ENCODE peak calls at places on chromosomes 3 and 15, in eight cellular contexts. One of them, this sample, is unnamed.

GRCh38 chr3:154040283-154040682 is 80.9 kb upstream of the ARHGEF26 start:
- DNase-seq in PC-9: no peak
- DNase-seq in aorta: no peak
- DNase-seq in SW480: peak; percentile 29
- DNase-seq in tibial artery: no peak
- DNase-seq in RPMI8226: peak; percentile 19
- DNase-seq in fibroblast of lung: peak; percentile 23
- DNase-seq in stimulated activated CD8-positive, alpha-beta memory T cell treated with anti-CD3 and anti-CD28 coated beads, Interleukin-2, amount 100 ng/mL, for 48 hours: no peak
- DNase-seq in this sample: no peak

GRCh38 chr3:71447197-71447596 is 136.3 kb downstream of the FOXP1 start:
- DNase-seq in PC-9: no peak
- DNase-seq in aorta: no peak
- DNase-seq in SW480: no peak
- DNase-seq in tibial artery: no peak
- DNase-seq in RPMI8226: no peak
- DNase-seq in fibroblast of lung: no peak
- DNase-seq in stimulated activated CD8-positive, alpha-beta memory T cell treated with anti-CD3 and anti-CD28 coated beads, Interleukin-2, amount 100 ng/mL, for 48 hours: no peak
- DNase-seq in this sample: no peak

GRCh38 chr3:4735243-4735642 is 242.1 kb downstream of the ITPR1 start:
- DNase-seq in PC-9: no peak
- DNase-seq in aorta: no peak
- DNase-seq in SW480: no peak
- DNase-seq in tibial artery: no peak
- DNase-seq in RPMI8226: no peak
- DNase-seq in fibroblast of lung: no peak
- DNase-seq in stimulated activated CD8-positive, alpha-beta memory T cell treated with anti-CD3 and anti-CD28 coated beads, Interleukin-2, amount 100 ng/mL, for 48 hours: no peak
- DNase-seq in this sample: no peak

GRCh38 chr15:29312387-29312786 is 42.8 kb upstream of the NSMCE3 start:
- DNase-seq in PC-9: no peak
- DNase-seq in aorta: no peak
- DNase-seq in SW480: no peak
- DNase-seq in tibial artery: no peak
- DNase-seq in RPMI8226: no peak
- DNase-seq in fibroblast of lung: peak; percentile 58
- DNase-seq in stimulated activated CD8-positive, alpha-beta memory T cell treated with anti-CD3 and anti-CD28 coated beads, Interleukin-2, amount 100 ng/mL, for 48 hours: no peak
- DNase-seq in this sample: no peak

GRCh38 chr3:147384210-147385058 is 21.9 kb downstream of the ZIC4 start:
- DNase-seq in PC-9: no peak
- DNase-seq in aorta: no peak
- DNase-seq in SW480: no peak
- DNase-seq in tibial artery: no peak
- DNase-seq in RPMI8226: no peak
- DNase-seq in fibroblast of lung: no peak
- DNase-seq in stimulated activated CD8-positive, alpha-beta memory T cell treated with anti-CD3 and anti-CD28 coated beads, Interleukin-2, amount 100 ng/mL, for 48 hours: no peak
- DNase-seq in this sample: no peak

GRCh38 chr3:9395570-9396300 is 1.7 kb upstream of the SETD5 start:
- DNase-seq in PC-9: no peak
- DNase-seq in aorta: no peak
- DNase-seq in SW480: no peak
- DNase-seq in tibial artery: no peak
- DNase-seq in RPMI8226: no peak
- DNase-seq in fibroblast of lung: no peak
- DNase-seq in stimulated activated CD8-positive, alpha-beta memory T cell treated with anti-CD3 and anti-CD28 coated beads, Interleukin-2, amount 100 ng/mL, for 48 hours: no peak
- DNase-seq in this sample: no peak

GRCh38 chr15:34828145-34828911 is 33.0 kb upstream of the ACTC1 start:
- DNase-seq in PC-9: no peak
- DNase-seq in aorta: no peak
- DNase-seq in SW480: no peak
- DNase-seq in tibial artery: no peak
- DNase-seq in RPMI8226: no peak
- DNase-seq in fibroblast of lung: no peak
- DNase-seq in stimulated activated CD8-positive, alpha-beta memory T cell treated with anti-CD3 and anti-CD28 coated beads, Interleukin-2, amount 100 ng/mL, for 48 hours: no peak
- DNase-seq in this sample: no peak

GRCh38 chr3:57052662-57053061 is 7.8 kb upstream of the SPATA12 start:
- DNase-seq in PC-9: no peak
- DNase-seq in aorta: no peak
- DNase-seq in SW480: no peak
- DNase-seq in tibial artery: no peak
- DNase-seq in RPMI8226: no peak
- DNase-seq in fibroblast of lung: no peak
- DNase-seq in stimulated activated CD8-positive, alpha-beta memory T cell treated with anti-CD3 and anti-CD28 coated beads, Interleukin-2, amount 100 ng/mL, for 48 hours: no peak
- DNase-seq in this sample: no peak

GRCh38 chr3:59267021-59267420 is 217.2 kb upstream of the CFAP20DC start:
- DNase-seq in PC-9: no peak
- DNase-seq in aorta: no peak
- DNase-seq in SW480: no peak
- DNase-seq in tibial artery: no peak
- DNase-seq in RPMI8226: no peak
- DNase-seq in fibroblast of lung: no peak
- DNase-seq in stimulated activated CD8-positive, alpha-beta memory T cell treated with anti-CD3 and anti-CD28 coated beads, Interleukin-2, amount 100 ng/mL, for 48 hours: no peak
- DNase-seq in this sample: no peak

GRCh38 chr3:11603628-11604027 is 40.1 kb downstream of the VGLL4 start:
- DNase-seq in PC-9: no peak
- DNase-seq in aorta: peak; percentile 82
- DNase-seq in SW480: no peak
- DNase-seq in tibial artery: peak; percentile 86
- DNase-seq in RPMI8226: no peak
- DNase-seq in fibroblast of lung: peak; percentile 94
- DNase-seq in stimulated activated CD8-positive, alpha-beta memory T cell treated with anti-CD3 and anti-CD28 coated beads, Interleukin-2, amount 100 ng/mL, for 48 hours: no peak
- DNase-seq in this sample: no peak

GRCh38 chr3:75042941-75043340 is 428.5 kb upstream of the CNTN3 start:
- DNase-seq in PC-9: no peak
- DNase-seq in aorta: no peak
- DNase-seq in SW480: no peak
- DNase-seq in tibial artery: no peak
- DNase-seq in RPMI8226: no peak
- DNase-seq in fibroblast of lung: no peak
- DNase-seq in stimulated activated CD8-positive, alpha-beta memory T cell treated with anti-CD3 and anti-CD28 coated beads, Interleukin-2, amount 100 ng/mL, for 48 hours: no peak
- DNase-seq in this sample: no peak

GRCh38 chr3:78978037-78978436 is 789.8 kb downstream of the ROBO1 start:
- DNase-seq in PC-9: no peak
- DNase-seq in aorta: no peak
- DNase-seq in SW480: peak; percentile 25
- DNase-seq in tibial artery: no peak
- DNase-seq in RPMI8226: no peak
- DNase-seq in fibroblast of lung: peak; percentile 57
- DNase-seq in stimulated activated CD8-positive, alpha-beta memory T cell treated with anti-CD3 and anti-CD28 coated beads, Interleukin-2, amount 100 ng/mL, for 48 hours: no peak
- DNase-seq in this sample: no peak

GRCh38 chr3:57910988-57911387 is 97.2 kb upstream of the FLNB start:
- DNase-seq in PC-9: peak; percentile 16
- DNase-seq in aorta: no peak
- DNase-seq in SW480: peak; percentile 58
- DNase-seq in tibial artery: no peak
- DNase-seq in RPMI8226: peak; percentile 32
- DNase-seq in fibroblast of lung: peak; percentile 40
- DNase-seq in stimulated activated CD8-positive, alpha-beta memory T cell treated with anti-CD3 and anti-CD28 coated beads, Interleukin-2, amount 100 ng/mL, for 48 hours: no peak
- DNase-seq in this sample: no peak

GRCh38 chr3:127038476-127038875 is 55.6 kb downstream of the PLXNA1 start:
- DNase-seq in PC-9: no peak
- DNase-seq in aorta: peak; percentile 57
- DNase-seq in SW480: no peak
- DNase-seq in tibial artery: peak; percentile 55
- DNase-seq in RPMI8226: no peak
- DNase-seq in fibroblast of lung: no peak
- DNase-seq in stimulated activated CD8-positive, alpha-beta memory T cell treated with anti-CD3 and anti-CD28 coated beads, Interleukin-2, amount 100 ng/mL, for 48 hours: no peak
- DNase-seq in this sample: no peak

GRCh38 chr3:187830181-187830580 is 84.9 kb upstream of the BCL6 start:
- DNase-seq in PC-9: no peak
- DNase-seq in aorta: no peak
- DNase-seq in SW480: no peak
- DNase-seq in tibial artery: no peak
- DNase-seq in RPMI8226: no peak
- DNase-seq in fibroblast of lung: no peak
- DNase-seq in stimulated activated CD8-positive, alpha-beta memory T cell treated with anti-CD3 and anti-CD28 coated beads, Interleukin-2, amount 100 ng/mL, for 48 hours: no peak
- DNase-seq in this sample: no peak

GRCh38 chr15:42832577-42832976 is 88.0 kb downstream of the TTBK2 start:
- DNase-seq in PC-9: peak; percentile 28
- DNase-seq in aorta: no peak
- DNase-seq in SW480: peak; percentile 28
- DNase-seq in tibial artery: no peak
- DNase-seq in RPMI8226: no peak
- DNase-seq in fibroblast of lung: peak; percentile 65
- DNase-seq in stimulated activated CD8-positive, alpha-beta memory T cell treated with anti-CD3 and anti-CD28 coated beads, Interleukin-2, amount 100 ng/mL, for 48 hours: no peak
- DNase-seq in this sample: no peak

GRCh38 chr3:104133630-104134029 is 1233.1 kb upstream of the ALCAM start:
- DNase-seq in PC-9: no peak
- DNase-seq in aorta: no peak
- DNase-seq in SW480: no peak
- DNase-seq in tibial artery: no peak
- DNase-seq in RPMI8226: no peak
- DNase-seq in fibroblast of lung: no peak
- DNase-seq in stimulated activated CD8-positive, alpha-beta memory T cell treated with anti-CD3 and anti-CD28 coated beads, Interleukin-2, amount 100 ng/mL, for 48 hours: no peak
- DNase-seq in this sample: no peak